ENCODE peak calls at places on chromosomes 4 and X, in five cellular contexts. One of them, this sample, is unnamed.
A peak's percentile ranks its signal among the peaks of the same experiment; 100 is the strongest.

GRCh38 chr4:1170156-1170804 is 2.1 kb downstream of the SPON2 start:
- DNase-seq in H4: no peak
- DNase-seq in SW480: no peak
- DNase-seq in amygdala: no peak
- DNase-seq in GDM1: no peak
- DNase-seq in this sample: no peak

GRCh38 chrX:15989716-15990115 is 133.6 kb upstream of the GRPR start:
- DNase-seq in H4: no peak
- DNase-seq in amygdala: no peak
- DNase-seq in SW480: no peak
- DNase-seq in GDM1: no peak
- DNase-seq in this sample: no peak

GRCh38 chr4:26323807-26324206 is 3.0 kb downstream of the RBPJ start:
- DNase-seq in H4: no peak
- DNase-seq in GDM1: no peak
- DNase-seq in SW480: no peak
- DNase-seq in amygdala: no peak
- DNase-seq in this sample: no peak

GRCh38 chr4:10272511-10272910 is 155.9 kb upstream of the WDR1 start:
- DNase-seq in amygdala: no peak
- DNase-seq in SW480: no peak
- DNase-seq in H4: no peak
- DNase-seq in GDM1: no peak
- DNase-seq in this sample: no peak

GRCh38 chr4:130309221-130309620 is 1213.3 kb downstream of the C4orf33 start:
- DNase-seq in amygdala: no peak
- DNase-seq in H4: no peak
- DNase-seq in GDM1: no peak
- DNase-seq in SW480: no peak
- DNase-seq in this sample: no peak

GRCh38 chr4:120809518-120809917 is 113.0 kb downstream of the PRDM5 start:
- DNase-seq in SW480: no peak
- DNase-seq in H4: no peak
- DNase-seq in GDM1: no peak
- DNase-seq in amygdala: no peak
- DNase-seq in this sample: peak; percentile 4

GRCh38 chrX:3514996-3515395 is 168.5 kb upstream of the MXRA5 start:
- DNase-seq in amygdala: no peak
- DNase-seq in H4: no peak
- DNase-seq in SW480: no peak
- DNase-seq in GDM1: no peak
- DNase-seq in this sample: no peak

GRCh38 chr4:142883433-142883832 is 37.3 kb upstream of the INPP4B start:
- DNase-seq in SW480: peak; percentile 9
- DNase-seq in H4: no peak
- DNase-seq in amygdala: no peak
- DNase-seq in GDM1: peak; percentile 10
- DNase-seq in this sample: no peak

This sample was measured in ACHN.